ENCODE peak calls at places on chromosomes 13 and 19, in six cellular contexts. I, R, S, B, K and G are unnamed samples.
A peak's percentile ranks its signal among the peaks of the same experiment; 100 is the strongest.

GRCh38 chr13:112725346-112726017 is 35.6 kb downstream of the ATP11A start:
- DNase-seq in B (no peak), K (peak; percentile 12), R (no peak), S (no peak), I (no peak), G (peak; percentile 56)

GRCh38 chr19:46320559-46320958 is 23.7 kb downstream of the HIF3A start:
- DNase-seq in S (no peak), K (no peak), B (no peak), R (no peak), I (no peak), G (no peak)

GRCh38 chr13:109989155-109989554 is 202.8 kb upstream of the IRS2 start:
- DNase-seq in I (no peak), B (no peak), S (no peak), R (no peak), K (peak; percentile 60), G (no peak)

GRCh38 chr13:27359203-27359821 is 65.1 kb upstream of the GTF3A start:
- DNase-seq in I (peak; percentile 75), B (no peak), R (peak; percentile 84), S (no peak), K (peak; percentile 77), G (peak; percentile 73)

GRCh38 chr13:98155475-98156111 is 12.7 kb downstream of the FARP1 start:
- DNase-seq in K (peak; percentile 89), I (no peak), R (no peak), B (no peak), S (no peak), G (no peak)

GRCh38 chr13:113513761-113514160 is 23.2 kb upstream of the DCUN1D2 start:
- DNase-seq in K (no peak), B (no peak), S (no peak), R (no peak), I (no peak), G (no peak)

GRCh38 chr19:54325194-54325621 is 12.2 kb upstream of the LILRA5 start:
- DNase-seq in R (peak; percentile 52), S (peak; percentile 49), K (peak; percentile 59), I (peak; percentile 40), B (no peak), G (peak; percentile 70)

GRCh38 chr13:28100149-28101121 is at the start of gene FLT3:
- DNase-seq in B (no peak), I (peak; percentile 75), R (peak; percentile 57), K (peak; percentile 17), S (peak; percentile 71), G (peak; percentile 80)

GRCh38 chr19:30558793-30559192 is 186.6 kb downstream of the ZNF536 start:
- DNase-seq in S (no peak), I (no peak), K (no peak), R (no peak), B (no peak), G (no peak)

GRCh38 chr19:1452802-1453524 is 3.0 kb downstream of the APC2 start:
- DNase-seq in K (no peak), R (no peak), S (no peak), B (no peak), I (no peak), G (no peak)

GRCh38 chr13:40597735-40598365 is 68.6 kb downstream of the FOXO1 start:
- DNase-seq in S (no peak), I (no peak), K (no peak), R (peak; percentile 37), B (no peak), G (no peak)

GRCh38 chr13:53398051-53398450 is 369.4 kb downstream of the OLFM4 start:
- DNase-seq in I (no peak), B (no peak), S (no peak), R (no peak), K (no peak), G (no peak)

GRCh38 chr13:52070929-52071523 is 46.5 kb downstream of the UTP14C start:
- DNase-seq in R (peak; percentile 22), K (peak; percentile 61), S (no peak), I (no peak), B (no peak), G (no peak)

GRCh38 chr13:113647351-113648217 is 10.4 kb downstream of the ATP4B start:
- DNase-seq in B (peak; percentile 60), I (no peak), R (no peak), K (peak; percentile 45), S (no peak), G (no peak)

GRCh38 chr19:44644391-44645016 is 794 bp downstream of the PVR start:
- DNase-seq in K (peak; percentile 49), S (no peak), B (no peak), R (peak; percentile 59), I (peak; percentile 41), G (peak; percentile 45)

GRCh38 chr19:13143135-13143534 is 7.0 kb downstream of the STX10 start:
- DNase-seq in K (peak; percentile 88), R (no peak), S (no peak), I (no peak), B (no peak), G (no peak)

GRCh38 chr19:6682607-6683128 is 12.7 kb upstream of the TNFSF14 start:
- DNase-seq in I (no peak), S (no peak), K (no peak), R (no peak), B (no peak), G (no peak)

GRCh38 chr13:99065250-99066015 is 87.6 kb upstream of the DOCK9 start:
- DNase-seq in I (no peak), K (no peak), R (no peak), B (no peak), S (no peak), G (no peak)

GRCh38 chr19:33143897-33144405 is 12.0 kb downstream of the WDR88 start:
- DNase-seq in B (no peak), K (peak; percentile 62), I (peak; percentile 71), S (peak; percentile 48), R (peak; percentile 75), G (peak; percentile 84)

GRCh38 chr13:113470073-113470472 is 16.8 kb upstream of the ADPRHL1 start:
- DNase-seq in I (no peak), R (no peak), K (no peak), S (no peak), B (no peak), G (no peak)

GRCh38 chr13:35789335-35790166 is 313.1 kb upstream of the MAB21L1 start:
- DNase-seq in R (peak; percentile 9), I (no peak), B (no peak), S (no peak), K (peak; percentile 71), G (peak; percentile 25)

GRCh38 chr13:50635504-50635903 is 208.0 kb downstream of the DLEU7 start:
- DNase-seq in B (peak; percentile 13), I (no peak), S (no peak), K (peak; percentile 85), R (no peak), G (peak; percentile 12)

GRCh38 chr13:111216166-111216960 is 101.3 kb downstream of the ARHGEF7 start:
- DNase-seq in B (no peak), S (no peak), R (peak; percentile 63), K (no peak), I (peak; percentile 64), G (peak; percentile 43)

GRCh38 chr19:5838437-5839311 is 828 bp downstream of the FUT6 start:
- DNase-seq in K (no peak), I (no peak), S (no peak), R (no peak), B (no peak), G (no peak)

GRCh38 chr19:57338798-57339378 is 12.2 kb upstream of the ZNF304 start:
- DNase-seq in K (peak; percentile 36), R (no peak), S (no peak), B (no peak), I (no peak), G (no peak)

GRCh38 chr13:59047546-59047945 is 1116.2 kb downstream of the DIAPH3 start:
- DNase-seq in R (no peak), B (no peak), S (no peak), I (no peak), K (no peak), G (no peak)

GRCh38 chr13:30526612-30527217 is 61.0 kb upstream of the HMGB1 start:
- DNase-seq in R (no peak), S (no peak), B (no peak), I (peak; percentile 6), K (peak; percentile 27), G (no peak)

GRCh38 chr13:38226496-38226895 is 123.2 kb upstream of the UFM1 start:
- DNase-seq in S (no peak), I (no peak), R (no peak), B (no peak), K (no peak), G (no peak)

GRCh38 chr13:38228322-38228721 is 121.3 kb upstream of the UFM1 start:
- DNase-seq in K (no peak), B (no peak), I (no peak), S (no peak), R (no peak), G (no peak)

GRCh38 chr13:38223093-38223492 is 126.6 kb upstream of the UFM1 start:
- DNase-seq in S (no peak), B (no peak), R (peak; percentile 29), K (peak; percentile 64), I (peak; percentile 5), G (no peak)
- TF ChIP-seq CTCF in S (no peak), B (no peak), R (peak; percentile 51), K (peak; percentile 33), I (peak; percentile 39), G (no peak)

DNA sequence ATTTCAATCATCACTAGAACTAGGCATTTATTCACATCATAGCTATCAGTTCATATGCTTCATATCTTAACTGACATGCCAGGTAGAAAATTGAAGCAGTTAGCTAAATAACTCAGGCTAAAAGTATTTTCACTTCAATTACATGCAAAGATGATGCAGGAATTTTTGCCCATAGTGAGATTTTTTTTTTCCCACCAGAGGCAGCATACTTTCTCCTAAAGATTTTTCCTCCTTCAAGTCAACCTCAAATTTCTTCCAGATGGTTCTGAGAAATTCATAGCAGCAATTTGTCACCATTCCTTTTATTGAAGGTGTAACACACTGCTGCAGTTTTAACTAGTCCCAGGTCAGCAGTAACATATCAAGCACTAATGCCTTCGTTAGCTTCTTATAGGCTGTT is 141.9 kb downstream of the SUCLA2 start:
- DNase-seq in K (peak; percentile 3), B (no peak), I (no peak), S (no peak), R (no peak), G (no peak)
- TF ChIP-seq CTCF in K (no peak), B (no peak), I (no peak), S (no peak), R (no peak), G (no peak)

DNA sequence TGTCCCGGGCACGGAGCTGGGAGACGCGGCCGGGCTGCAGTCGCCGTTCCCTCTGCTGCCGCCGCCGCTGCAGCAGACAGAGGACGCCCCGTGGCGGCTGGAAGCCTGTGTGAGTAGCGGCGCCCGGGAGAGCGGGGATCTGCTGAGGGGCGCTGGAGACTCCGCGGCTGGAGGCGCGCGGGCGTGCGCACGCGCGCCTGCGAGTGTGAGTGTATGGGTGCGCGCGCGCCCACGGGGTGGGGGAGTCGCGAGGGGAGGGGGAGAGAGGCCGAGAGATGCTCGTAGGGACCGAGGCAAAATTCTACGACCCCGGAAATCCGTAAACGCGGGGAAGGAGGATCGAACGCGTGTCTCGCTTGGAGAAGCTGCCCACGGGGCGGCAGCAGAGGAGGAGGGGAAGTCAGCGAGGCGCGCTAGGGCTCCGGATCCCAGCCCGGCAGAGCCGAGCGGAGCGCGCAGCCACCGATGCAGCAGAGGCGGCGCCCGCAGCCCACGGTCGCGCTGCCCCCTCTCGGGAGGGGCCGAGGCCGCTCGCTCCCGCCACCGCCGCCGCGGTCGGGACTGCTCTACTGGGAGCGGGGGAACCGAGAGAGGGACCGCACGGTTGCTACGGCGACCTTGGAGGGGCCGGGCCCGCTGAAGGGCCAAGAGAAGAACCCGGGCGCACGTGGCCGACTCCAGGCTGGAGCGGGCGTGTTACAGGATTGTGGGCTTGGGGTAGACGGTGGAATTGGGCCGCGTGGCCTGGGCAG is at the start of gene ENOX1:
- DNase-seq in I (peak; percentile 76), R (peak; percentile 82), K (peak; percentile 81), S (peak; percentile 70), B (no peak), G (peak; percentile 72)
- TF ChIP-seq CTCF in I (no peak), R (peak; percentile 22), K (peak; percentile 33), S (peak; percentile 20), B (no peak), G (no peak)

GRCh38 chr13:45728759-45729158 is 26.6 kb downstream of the CBY2 start:
- DNase-seq in K (no peak), S (no peak), B (no peak), R (peak; percentile 68), I (peak; percentile 12), G (peak; percentile 37)
- TF ChIP-seq CTCF in K (peak; percentile 15), S (peak; percentile 89), B (no peak), R (peak; percentile 74), I (peak; percentile 41), G (peak; percentile 18)